ENCODE peak calls at places on chromosome 6, in four cellular contexts. H is psoas muscle; C is activated naive CD4-positive, alpha-beta T cell; R is hepatocyte. L is an unnamed sample.

GRCh38 chr6:130377911-130378310 is 12.1 kb downstream of the TMEM200A start:
- DNase-seq in H (no peak), C (no peak), R (peak), L (no peak)

GRCh38 chr6:39929733-39930461 is 4.4 kb downstream of the MOCS1 start:
- DNase-seq in H (no peak), C (no peak), R (no peak), L (no peak)

GRCh38 chr6:131135244-131136020 is at the start of gene AKAP7:
- DNase-seq in H (peak), C (peak), R (peak), L (peak)

GRCh38 chr6:167827588-167828324 is 1.0 kb downstream of the AFDN start:
- DNase-seq in H (peak), C (no peak), R (peak), L (no peak)

GRCh38 chr6:170524188-170524535 is 28.9 kb downstream of the PSMB1 start:
- DNase-seq in H (peak), C (no peak), R (no peak), L (no peak)

GRCh38 chr6:154593122-154593521 is 82.6 kb upstream of the CNKSR3 start:
- DNase-seq in H (no peak), C (no peak), R (no peak), L (peak)

GRCh38 chr6:116244284-116244683 is 9.6 kb downstream of the TSPYL4 start:
- DNase-seq in H (no peak), C (no peak), R (peak), L (no peak)

GRCh38 chr6:99588618-99589289 is 17.9 kb upstream of the PRDM13 start:
- DNase-seq in H (peak), C (peak), R (peak), L (peak)

GRCh38 chr6:31837612-31838553 is 10.3 kb downstream of the HSPA1B start:
- DNase-seq in H (no peak), C (no peak), R (no peak), L (no peak)

GRCh38 chr6:116210750-116211425 is 43.0 kb downstream of the TSPYL4 start:
- DNase-seq in H (peak), C (no peak), R (no peak), L (no peak)

GRCh38 chr6:158849899-158850806 is 31.0 kb upstream of the EZR start:
- DNase-seq in H (no peak), C (no peak), R (peak), L (no peak)

GRCh38 chr6:22102671-22103070 is 194.2 kb downstream of the PRL start:
- DNase-seq in H (no peak), C (no peak), R (no peak), L (no peak)

GRCh38 chr6:130969807-130970491 is 93.1 kb downstream of the EPB41L2 start:
- DNase-seq in H (no peak), C (no peak), R (no peak), L (peak)

GRCh38 chr6:166240889-166241288 is 67.3 kb downstream of the PRR18 start:
- DNase-seq in H (no peak), C (no peak), R (no peak), L (no peak)

GRCh38 chr6:71333700-71334099 is 45.1 kb downstream of the OGFRL1 start:
- DNase-seq in H (no peak), C (no peak), R (peak), L (peak)

GRCh38 chr6:149723771-149724417 is 6.0 kb upstream of the LATS1 start:
- DNase-seq in H (no peak), C (no peak), R (peak), L (peak)

GRCh38 chr6:116883005-116883404 is 6.0 kb downstream of the RFX6 start:
- DNase-seq in H (no peak), C (no peak), R (no peak), L (no peak)

GRCh38 chr6:63573899-63574553 is 1.7 kb downstream of the LOC128125822 start:
- DNase-seq in H (peak), C (no peak), R (peak), L (no peak)

GRCh38 chr6:72954736-72955135 is 270.6 kb downstream of the KHDC1L start:
- DNase-seq in H (no peak), C (no peak), R (peak), L (no peak)

L was measured in tibial artery.